ENCODE peak calls at places on chromosomes 11 and 22, in five cellular contexts. Y is GM12891, E is GM12878, N is H1, H is HepG2. W is an unnamed sample.

GRCh38 chr11:1041149-1041467 is 4.6 kb upstream of the MUC6 start:
- DNase-seq in Y (no peak), E (no peak), N (no peak), H (no peak), W (no peak)

GRCh38 chr22:27748355-27749168 is 53.0 kb downstream of the MN1 start:
- DNase-seq in Y (no peak), E (no peak), N (no peak), H (no peak), W (no peak)

GRCh38 chr11:33829430-33830141 is 55.3 kb upstream of the FBXO3 start:
- DNase-seq in Y (peak; percentile 60), E (peak; percentile 28), N (no peak), H (peak; percentile 13), W (peak; percentile 52)

GRCh38 chr22:18133452-18133851 is 16.5 kb upstream of the USP18 start:
- DNase-seq in Y (no peak), E (no peak), N (no peak), H (no peak), W (no peak)

GRCh38 chr11:110022548-110022947 is 70.6 kb upstream of the ZC3H12C start:
- DNase-seq in Y (no peak), E (peak; percentile 38), N (no peak), H (no peak), W (no peak)

GRCh38 chr11:94513091-94513490 is 830 bp downstream of the C11orf97 start:
- DNase-seq in Y (no peak), E (no peak), N (no peak), H (peak; percentile 72), W (no peak)

GRCh38 chr11:61000426-61000825 is 28.9 kb downstream of the CD6 start:
- DNase-seq in Y (no peak), E (no peak), N (no peak), H (no peak), W (no peak)

GRCh38 chr11:86983071-86983488 is 27.9 kb upstream of the FZD4 start:
- DNase-seq in Y (no peak), E (no peak), N (no peak), H (peak; percentile 66), W (no peak)

GRCh38 chr11:70778828-70779365 is 380.6 kb downstream of the CTTN start:
- DNase-seq in Y (no peak), E (no peak), N (no peak), H (no peak), W (no peak)

GRCh38 chr11:110095554-110095953 is 2.4 kb downstream of the ZC3H12C start:
- DNase-seq in Y (no peak), E (no peak), N (no peak), H (no peak), W (no peak)

GRCh38 chr11:43578346-43579170 is 102.0 kb upstream of the HSD17B12 start:
- DNase-seq in Y (no peak), E (no peak), N (no peak), H (no peak), W (no peak)

GRCh38 chr22:24109649-24110048 is 71.6 kb upstream of the SUSD2 start:
- DNase-seq in Y (no peak), E (no peak), N (no peak), H (no peak), W (no peak)

GRCh38 chr22:16989915-16990314 is 18.1 kb downstream of the GAB4 start:
- DNase-seq in Y (no peak), E (no peak), N (no peak), H (no peak), W (no peak)

GRCh38 chr11:103851166-103851651 is 185.2 kb upstream of the DDI1 start:
- DNase-seq in Y (no peak), E (no peak), N (no peak), H (no peak), W (no peak)

GRCh38 chr11:114057147-114057546 is 2.4 kb upstream of the ZBTB16 start:
- DNase-seq in Y (no peak), E (no peak), N (no peak), H (no peak), W (no peak)

GRCh38 chr22:42964994-42965699 is 49.8 kb downstream of the PACSIN2 start:
- DNase-seq in Y (no peak), E (no peak), N (no peak), H (peak; percentile 77), W (no peak)
- TF ChIP-seq TAF1 in Y (no peak), E (no peak), N (no peak), H (no peak), W (no peak)

GRCh38 chr11:128634395-128634794 is 47.0 kb upstream of the ETS1 start:
- DNase-seq in Y (no peak), E (no peak), N (no peak), H (no peak), W (no peak)
- TF ChIP-seq POLR2A in Y (no peak), E (no peak), N (no peak), H (no peak), W (no peak)

GRCh38 chr11:75403983-75404658 is 4.8 kb downstream of the RPS3 start:
- DNase-seq in Y (no peak), E (no peak), N (no peak), H (no peak), W (no peak)

GRCh38 chr11:75406338-75406777 is 7.0 kb downstream of the RPS3 start:
- DNase-seq in Y (no peak), E (no peak), N (no peak), H (no peak), W (no peak)

GRCh38 chr11:75413864-75414263 is 14.5 kb downstream of the RPS3 start:
- DNase-seq in Y (no peak), E (no peak), N (no peak), H (no peak), W (no peak)

GRCh38 chr11:75403037-75403436 is 3.7 kb downstream of the RPS3 start:
- DNase-seq in Y (no peak), E (no peak), N (no peak), H (no peak), W (no peak)

DNA sequence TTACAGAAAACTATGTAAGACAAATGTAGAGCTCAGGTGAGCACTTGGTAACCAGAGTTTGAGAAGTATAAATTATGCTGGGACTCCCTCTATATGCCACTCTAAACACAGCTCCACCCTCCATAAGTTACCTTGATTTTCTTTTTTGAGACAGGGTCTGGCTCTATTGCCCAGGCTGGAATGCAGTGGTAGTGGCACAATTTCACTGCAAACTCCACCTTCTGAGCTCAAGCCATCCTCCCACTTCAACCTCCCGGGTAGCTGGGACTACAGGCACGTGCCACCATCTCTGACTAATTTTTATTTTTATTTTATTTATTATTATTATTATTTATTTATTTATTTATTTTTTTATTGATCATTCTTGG is 9.5 kb downstream of the RPS3 start:
- DNase-seq in Y (no peak), E (no peak), N (no peak), H (no peak), W (no peak)
- TF ChIP-seq POLR2AphosphoS5 in Y (peak; percentile 30), E (no peak), N (peak; percentile 23), H (peak; percentile 23), W (no peak)

DNA sequence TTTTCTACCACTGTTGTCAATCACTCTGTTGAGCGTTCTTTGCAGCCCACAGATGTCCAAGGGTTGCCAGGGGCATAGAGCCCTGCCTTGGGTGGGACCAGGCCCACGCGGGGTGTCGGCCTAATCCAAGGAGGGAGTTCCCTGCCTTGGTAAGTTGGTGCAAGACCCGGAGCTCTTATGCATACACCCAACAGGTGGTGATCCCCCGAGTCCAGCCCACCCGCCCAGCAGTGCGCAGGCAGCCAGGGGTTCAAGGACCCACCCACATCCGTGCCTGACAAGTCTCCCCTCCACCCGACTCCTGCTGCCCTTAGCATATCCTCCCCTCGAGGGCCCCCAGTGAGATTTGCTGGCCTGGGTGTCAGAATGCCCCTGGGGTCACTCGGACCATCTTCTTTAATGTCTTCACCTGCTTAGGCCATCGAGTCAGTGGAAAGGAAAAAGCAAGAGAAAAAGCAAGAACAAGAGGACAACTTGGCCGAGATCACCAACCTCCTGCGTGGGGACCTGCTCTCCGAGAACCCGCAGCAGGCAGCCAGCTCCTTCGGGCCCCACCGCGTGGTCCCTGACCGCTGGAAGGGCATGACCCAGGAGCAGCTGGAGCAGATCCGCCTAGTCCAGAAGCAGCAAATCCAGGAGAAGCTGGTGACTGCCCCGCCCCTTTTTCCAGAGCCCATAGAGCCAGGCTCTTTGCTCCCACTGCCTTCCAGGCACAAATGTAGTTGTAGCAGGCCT is 12.2 kb downstream of the RIBC2 start:
- DNase-seq in Y (no peak), E (no peak), N (no peak), H (no peak), W (no peak)
- TF ChIP-seq TAF1 in Y (no peak), E (no peak), N (no peak), H (no peak), W (no peak)